ENCODE peak calls at places on chromosome 2, in eight cellular contexts. C is testis, U is coronary artery, L is GM23338, I is heart left ventricle, Z is fibroblast of mammary gland, A is right atrium auricular region, M is bronchial epithelial cell. Q is an unnamed sample.

GRCh38 chr2:32436150-32436549 is 79.3 kb downstream of the BIRC6 start:
- DNase-seq in C (no peak), U (no peak), L (no peak), I (no peak), Z (peak), A (no peak), M (no peak), Q (no peak)

GRCh38 chr2:69723791-69724190 is 18.1 kb upstream of the ANXA4 start:
- DNase-seq in C (no peak), U (no peak), L (no peak), I (no peak), Z (no peak), A (no peak), M (no peak), Q (no peak)

GRCh38 chr2:234840336-234840735 is 111.5 kb upstream of the SH3BP4 start:
- DNase-seq in C (peak), U (no peak), L (peak), I (no peak), Z (peak), A (peak), M (peak), Q (peak)

GRCh38 chr2:238132463-238133450 is 5.7 kb upstream of the KLHL30 start:
- DNase-seq in C (no peak), U (no peak), L (no peak), I (peak), Z (no peak), A (no peak), M (no peak), Q (no peak)

GRCh38 chr2:183215917-183216316 is 91.7 kb downstream of the NUP35 start:
- DNase-seq in C (no peak), U (no peak), L (no peak), I (no peak), Z (no peak), A (no peak), M (no peak), Q (no peak)

GRCh38 chr2:135664623-135665068 is 77.0 kb upstream of the UBXN4 start:
- DNase-seq in C (no peak), U (no peak), L (no peak), I (no peak), Z (peak), A (no peak), M (peak), Q (peak)

GRCh38 chr2:236919209-236919608 is 166.5 kb upstream of the COPS8 start:
- DNase-seq in C (no peak), U (no peak), L (no peak), I (no peak), Z (peak), A (peak), M (peak), Q (peak)

GRCh38 chr2:127293386-127293757 is 572 bp downstream of the ERCC3 start:
- DNase-seq in C (no peak), U (no peak), L (peak), I (no peak), Z (peak), A (no peak), M (peak), Q (peak)

GRCh38 chr2:162333968-162334367 is 10.0 kb upstream of the GCA start:
- DNase-seq in C (peak), U (no peak), L (peak), I (no peak), Z (peak), A (no peak), M (peak), Q (peak)

GRCh38 chr2:53422979-53423378 is 344.6 kb upstream of the CHAC2 start:
- DNase-seq in C (peak), U (no peak), L (peak), I (no peak), Z (peak), A (no peak), M (peak), Q (peak)

GRCh38 chr2:27249891-27250651 is 12.8 kb downstream of the SLC30A3 start:
- DNase-seq in C (peak), U (no peak), L (peak), I (peak), Z (peak), A (no peak), M (peak), Q (peak)

GRCh38 chr2:69366-70344 is 23.4 kb upstream of the FAM110C start:
- DNase-seq in C (no peak), U (no peak), L (peak), I (no peak), Z (no peak), A (no peak), M (peak), Q (peak)

GRCh38 chr2:96336873-96337272 is 1.3 kb downstream of the NCAPH start:
- DNase-seq in C (no peak), U (no peak), L (no peak), I (no peak), Z (no peak), A (no peak), M (no peak), Q (no peak)
- H3K4me3 ChIP-seq in C (no peak), U (no peak), L (peak), I (no peak), Z (peak), A (no peak), M (no peak), Q (no peak)

DNA sequence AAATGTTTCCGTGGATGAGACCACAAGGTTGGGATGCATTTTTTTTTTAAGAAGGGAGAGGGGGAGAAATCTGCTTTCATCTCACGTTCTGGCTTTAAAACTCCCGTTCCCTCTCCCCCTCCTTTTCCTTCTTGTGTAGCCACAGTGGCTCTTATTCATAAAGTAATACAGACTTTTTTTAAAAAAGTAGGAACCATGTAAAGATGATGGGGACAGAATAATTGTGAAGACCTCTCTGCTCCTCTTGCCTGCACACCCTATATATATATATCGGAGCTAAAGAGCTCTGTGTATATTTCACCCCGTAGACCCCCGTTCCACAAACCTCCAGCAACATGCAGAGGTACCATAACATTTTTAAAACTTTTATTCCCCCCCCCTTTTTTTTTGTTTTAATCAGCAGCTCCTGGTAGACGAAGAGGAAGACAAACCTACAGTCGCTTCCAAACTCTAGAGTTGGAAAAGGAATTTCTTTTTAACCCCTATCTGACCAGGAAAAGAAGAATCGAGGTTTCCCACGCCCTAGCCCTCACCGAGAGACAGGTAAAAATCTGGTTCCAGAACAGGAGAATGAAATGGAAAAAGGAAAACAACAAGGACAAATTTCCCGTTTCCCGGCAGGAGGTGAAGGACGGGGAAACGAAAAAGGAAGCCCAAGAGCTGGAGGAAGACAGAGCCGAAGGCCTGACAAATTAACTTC is 1.6 kb downstream of the HOXD8 start:
- DNase-seq in C (peak), U (no peak), L (no peak), I (no peak), Z (no peak), A (no peak), M (no peak), Q (no peak)
- H3K4me3 ChIP-seq in C (peak), U (peak), L (peak), I (peak), Z (peak), A (peak), M (no peak), Q (no peak)

GRCh38 chr2:42792583-42793313 is at the start of gene HAAO:
- DNase-seq in C (peak), U (no peak), L (peak), I (peak), Z (no peak), A (no peak), M (no peak), Q (peak)

GRCh38 chr2:42795275-42795674 is 2.9 kb upstream of the HAAO start:
- DNase-seq in C (no peak), U (no peak), L (no peak), I (no peak), Z (no peak), A (no peak), M (no peak), Q (no peak)

GRCh38 chr2:42792087-42792582 is 248 bp downstream of the HAAO start:
- DNase-seq in C (peak), U (no peak), L (no peak), I (no peak), Z (no peak), A (no peak), M (no peak), Q (peak)

GRCh38 chr2:42794271-42795046 is 2.1 kb upstream of the HAAO start:
- DNase-seq in C (no peak), U (no peak), L (peak), I (no peak), Z (peak), A (no peak), M (no peak), Q (no peak)

GRCh38 chr2:42793314-42794270 is 1.2 kb upstream of the HAAO start:
- DNase-seq in C (peak), U (no peak), L (peak), I (no peak), Z (no peak), A (no peak), M (no peak), Q (no peak)
- H3K4me3 ChIP-seq in C (peak), U (peak), L (peak), I (peak), Z (no peak), A (peak), M (peak), Q (peak)

GRCh38 chr2:152098033-152098797 is 629 bp downstream of the CACNB4 start:
- DNase-seq in C (peak), U (no peak), L (peak), I (peak), Z (peak), A (no peak), M (no peak), Q (peak)

GRCh38 chr2:152099655-152100050 is 809 bp upstream of the CACNB4 start:
- DNase-seq in C (no peak), U (no peak), L (no peak), I (no peak), Z (no peak), A (no peak), M (no peak), Q (no peak)

GRCh38 chr2:152097291-152098032 is 1.4 kb downstream of the CACNB4 start:
- DNase-seq in C (peak), U (no peak), L (peak), I (no peak), Z (peak), A (peak), M (peak), Q (peak)

GRCh38 chr2:152100961-152101360 is 2.1 kb upstream of the CACNB4 start:
- DNase-seq in C (no peak), U (no peak), L (no peak), I (no peak), Z (no peak), A (no peak), M (no peak), Q (no peak)

GRCh38 chr2:152098798-152099654 is at the start of gene CACNB4:
- DNase-seq in C (peak), U (no peak), L (peak), I (peak), Z (peak), A (no peak), M (no peak), Q (peak)
- H3K4me3 ChIP-seq in C (peak), U (peak), L (peak), I (peak), Z (peak), A (peak), M (peak), Q (peak)

GRCh38 chr2:148022351-148022750 is 1.5 kb downstream of the MBD5 start:
- DNase-seq in C (no peak), U (no peak), L (no peak), I (no peak), Z (peak), A (no peak), M (no peak), Q (peak)

GRCh38 chr2:148022882-148023281 is 2.0 kb downstream of the MBD5 start:
- DNase-seq in C (no peak), U (no peak), L (no peak), I (no peak), Z (no peak), A (no peak), M (no peak), Q (no peak)

GRCh38 chr2:148021059-148021985 is at the start of gene MBD5:
- DNase-seq in C (peak), U (peak), L (peak), I (peak), Z (peak), A (no peak), M (no peak), Q (peak)

GRCh38 chr2:148026573-148026972 is 5.7 kb downstream of the MBD5 start:
- DNase-seq in C (no peak), U (no peak), L (no peak), I (no peak), Z (no peak), A (no peak), M (no peak), Q (no peak)

GRCh38 chr2:148023861-148024260 is 3.0 kb downstream of the MBD5 start:
- DNase-seq in C (no peak), U (no peak), L (no peak), I (no peak), Z (no peak), A (no peak), M (no peak), Q (no peak)
- H3K4me3 ChIP-seq in C (no peak), U (no peak), L (no peak), I (no peak), Z (no peak), A (no peak), M (no peak), Q (no peak)

Q was measured in epithelial cell of esophagus.